ENCODE peak calls at places on chromosomes 16 and 17, in ten cellular contexts. M, C, H, V, X, U, Q, A, O and R are unnamed samples.

GRCh38 chr16:89722392-89723278 is 1.3 kb downstream of the ZNF276 start:
- DNase-seq in M (no peak), C (no peak), H (peak), V (no peak), X (peak), U (peak), Q (peak), A (no peak), O (peak), R (peak)

GRCh38 chr17:17841620-17842025 is 4.8 kb upstream of the SREBF1 start:
- DNase-seq in M (no peak), C (no peak), H (no peak), V (no peak), X (no peak), U (peak), Q (no peak), A (peak), O (no peak), R (peak)

GRCh38 chr16:57534881-57535658 is 1.3 kb downstream of the CCDC102A start:
- DNase-seq in M (no peak), C (peak), H (no peak), V (no peak), X (no peak), U (no peak), Q (peak), A (no peak), O (no peak), R (no peak)

GRCh38 chr16:3074860-3075545 is 9.6 kb downstream of the IL32 start:
- DNase-seq in M (no peak), C (no peak), H (peak), V (peak), X (no peak), U (peak), Q (no peak), A (no peak), O (no peak), R (no peak)

GRCh38 chr17:42679001-42679491 is 2.3 kb upstream of the PLEKHH3 start:
- DNase-seq in M (no peak), C (no peak), H (no peak), V (peak), X (peak), U (peak), Q (peak), A (peak), O (peak), R (peak)

GRCh38 chr16:23391381-23392222 is 61.4 kb downstream of the COG7 start:
- DNase-seq in M (no peak), C (peak), H (no peak), V (no peak), X (no peak), U (no peak), Q (no peak), A (no peak), O (no peak), R (no peak)

GRCh38 chr17:16968786-16969185 is 3.1 kb downstream of the TNFRSF13B start:
- DNase-seq in M (no peak), C (no peak), H (no peak), V (no peak), X (no peak), U (no peak), Q (no peak), A (no peak), O (no peak), R (no peak)

GRCh38 chr17:81524865-81525159 is 3.4 kb upstream of the FSCN2 start:
- DNase-seq in M (no peak), C (no peak), H (no peak), V (no peak), X (no peak), U (no peak), Q (no peak), A (no peak), O (no peak), R (no peak)

GRCh38 chr17:28474035-28474640 is 694 bp downstream of the SLC13A2 start:
- DNase-seq in M (no peak), C (no peak), H (no peak), V (no peak), X (no peak), U (no peak), Q (no peak), A (no peak), O (no peak), R (no peak)

GRCh38 chr17:65048441-65048840 is 8.1 kb downstream of the GNA13 start:
- DNase-seq in M (no peak), C (no peak), H (no peak), V (no peak), X (no peak), U (no peak), Q (no peak), A (no peak), O (no peak), R (no peak)

GRCh38 chr17:38654411-38655398 is 20.1 kb downstream of the EPOP start:
- DNase-seq in M (no peak), C (no peak), H (no peak), V (no peak), X (no peak), U (no peak), Q (no peak), A (no peak), O (no peak), R (no peak)

GRCh38 chr17:79048826-79049755 is 25.1 kb downstream of the C1QTNF1 start:
- DNase-seq in M (no peak), C (no peak), H (no peak), V (no peak), X (no peak), U (no peak), Q (no peak), A (no peak), O (no peak), R (no peak)

GRCh38 chr16:87715231-87715630 is 50.6 kb downstream of the KLHDC4 start:
- DNase-seq in M (no peak), C (no peak), H (no peak), V (no peak), X (no peak), U (no peak), Q (no peak), A (no peak), O (no peak), R (no peak)

GRCh38 chr17:83058478-83059167 is 20.8 kb upstream of the METRNL start:
- DNase-seq in M (no peak), C (no peak), H (no peak), V (no peak), X (peak), U (peak), Q (no peak), A (no peak), O (no peak), R (no peak)

GRCh38 chr17:15239471-15239870 is 25.7 kb downstream of the PMP22 start:
- DNase-seq in M (no peak), C (no peak), H (no peak), V (no peak), X (no peak), U (no peak), Q (no peak), A (no peak), O (no peak), R (no peak)

GRCh38 chr17:8080208-8080798 is 7.2 kb downstream of the ALOX12B start:
- DNase-seq in M (no peak), C (no peak), H (no peak), V (no peak), X (no peak), U (no peak), Q (no peak), A (no peak), O (no peak), R (no peak)

GRCh38 chr16:67977469-67978227 is 2.7 kb downstream of the DPEP3 start:
- DNase-seq in M (no peak), C (no peak), H (no peak), V (no peak), X (no peak), U (no peak), Q (no peak), A (no peak), O (no peak), R (no peak)

GRCh38 chr17:52762147-52762793 is 603.8 kb upstream of the CA10 start:
- DNase-seq in M (no peak), C (peak), H (no peak), V (no peak), X (no peak), U (peak), Q (no peak), A (no peak), O (no peak), R (peak)

GRCh38 chr16:7209598-7209997 is 123.0 kb upstream of the RBFOX1 start:
- DNase-seq in M (no peak), C (no peak), H (no peak), V (no peak), X (no peak), U (no peak), Q (no peak), A (no peak), O (peak), R (peak)

GRCh38 chr17:7572338-7572587 is 7.2 kb upstream of the CD68 start:
- DNase-seq in M (no peak), C (no peak), H (no peak), V (no peak), X (no peak), U (no peak), Q (no peak), A (no peak), O (no peak), R (no peak)

GRCh38 chr17:50719924-50720805 is 762 bp downstream of the LUC7L3 start:
- DNase-seq in M (no peak), C (no peak), H (no peak), V (no peak), X (no peak), U (no peak), Q (no peak), A (no peak), O (no peak), R (no peak)

GRCh38 chr17:21512307-21513011 is 136.3 kb downstream of the KCNJ12 start:
- DNase-seq in M (no peak), C (no peak), H (no peak), V (no peak), X (no peak), U (no peak), Q (no peak), A (no peak), O (no peak), R (no peak)

GRCh38 chr17:2233441-2233947 is 70.1 kb downstream of the SMG6 start:
- DNase-seq in M (no peak), C (peak), H (no peak), V (no peak), X (no peak), U (peak), Q (peak), A (no peak), O (no peak), R (no peak)

GRCh38 chr16:79296491-79296890 is 304.0 kb downstream of the MAF start:
- DNase-seq in M (no peak), C (no peak), H (no peak), V (no peak), X (no peak), U (no peak), Q (no peak), A (no peak), O (no peak), R (no peak)

GRCh38 chr16:79297297-79297696 is 303.2 kb downstream of the MAF start:
- DNase-seq in M (no peak), C (no peak), H (no peak), V (no peak), X (no peak), U (no peak), Q (no peak), A (no peak), O (no peak), R (no peak)

GRCh38 chr16:79299154-79299799 is 301.3 kb downstream of the MAF start:
- DNase-seq in M (no peak), C (no peak), H (no peak), V (no peak), X (peak), U (no peak), Q (no peak), A (no peak), O (no peak), R (no peak)

GRCh38 chr16:79297805-79298204 is 302.7 kb downstream of the MAF start:
- DNase-seq in M (no peak), C (no peak), H (no peak), V (no peak), X (peak), U (no peak), Q (no peak), A (no peak), O (no peak), R (no peak)

GRCh38 chr16:79298476-79299153 is 301.9 kb downstream of the MAF start:
- DNase-seq in M (no peak), C (no peak), H (no peak), V (no peak), X (no peak), U (no peak), Q (no peak), A (no peak), O (no peak), R (no peak)
- H3K27ac ChIP-seq in M (peak), C (no peak), H (no peak), V (no peak), X (peak), U (no peak), Q (no peak), A (no peak), O (no peak), R (no peak)

GRCh38 chr17:35315971-35316370 is 57.5 kb downstream of the SLFN11 start:
- DNase-seq in M (no peak), C (no peak), H (no peak), V (no peak), X (no peak), U (no peak), Q (no peak), A (no peak), O (no peak), R (no peak)

GRCh38 chr17:35315283-35315682 is 58.1 kb downstream of the SLFN11 start:
- DNase-seq in M (no peak), C (no peak), H (no peak), V (no peak), X (no peak), U (peak), Q (peak), A (no peak), O (peak), R (no peak)

GRCh38 chr17:35313875-35314409 is 59.5 kb downstream of the SLFN11 start:
- DNase-seq in M (no peak), C (no peak), H (no peak), V (no peak), X (no peak), U (peak), Q (peak), A (no peak), O (no peak), R (peak)

GRCh38 chr17:35312790-35313711 is 60.4 kb downstream of the SLFN11 start:
- DNase-seq in M (no peak), C (no peak), H (peak), V (peak), X (peak), U (peak), Q (peak), A (peak), O (peak), R (peak)

DNA sequence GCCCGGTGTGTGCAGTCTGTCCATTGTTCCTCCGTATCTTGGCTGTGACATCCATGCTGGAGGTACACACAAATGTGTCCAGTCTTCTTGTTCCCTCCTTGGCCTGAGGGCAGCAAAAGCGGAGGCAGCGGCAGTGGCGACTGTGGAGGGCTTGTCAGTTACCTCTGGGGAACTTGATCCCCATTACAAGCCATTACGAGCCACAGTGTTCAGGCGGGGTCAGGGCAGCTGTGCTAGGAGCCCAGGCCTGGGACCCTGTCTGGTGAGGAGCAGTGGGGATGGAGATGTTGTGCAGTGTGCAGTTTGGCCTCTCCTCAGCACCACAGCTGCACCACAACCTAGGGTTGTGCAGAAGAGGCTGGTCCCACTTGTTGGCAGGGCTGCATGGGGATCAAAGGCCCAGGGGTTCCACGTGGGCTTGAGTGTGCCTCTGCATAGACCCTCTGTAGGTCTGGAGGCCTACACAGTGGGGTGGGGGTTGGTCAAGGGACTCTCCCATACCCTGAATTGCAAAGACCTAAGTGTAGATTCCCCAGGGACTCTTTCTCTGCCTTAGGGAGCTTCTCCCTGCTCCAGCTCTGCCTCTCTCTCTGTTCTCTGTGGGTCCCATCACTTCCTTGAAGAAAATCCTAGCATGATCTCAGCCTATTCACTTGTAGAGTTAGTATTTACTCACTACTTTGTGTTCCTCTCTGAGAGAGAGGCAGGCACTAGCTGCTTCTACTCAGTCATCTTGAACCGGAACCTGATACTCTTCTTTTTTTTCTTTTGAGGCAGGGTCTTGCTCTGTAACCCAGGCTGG is 58.8 kb downstream of the SLFN11 start:
- DNase-seq in M (no peak), C (no peak), H (no peak), V (no peak), X (no peak), U (no peak), Q (peak), A (no peak), O (no peak), R (peak)
- H3K27ac ChIP-seq in M (no peak), C (no peak), H (no peak), V (no peak), X (no peak), U (peak), Q (peak), A (no peak), O (no peak), R (no peak)

GRCh38 chr17:57902800-57903759 is 52.1 kb downstream of the CUEDC1 start:
- DNase-seq in M (no peak), C (peak), H (no peak), V (peak), X (no peak), U (peak), Q (peak), A (no peak), O (peak), R (no peak)
- H3K27ac ChIP-seq in M (no peak), C (peak), H (no peak), V (peak), X (no peak), U (peak), Q (peak), A (no peak), O (peak), R (no peak)

GRCh38 chr17:74215332-74215727 is 2.0 kb downstream of the TTYH2 start:
- DNase-seq in M (no peak), C (no peak), H (no peak), V (peak), X (no peak), U (peak), Q (no peak), A (no peak), O (no peak), R (no peak)
- H3K27ac ChIP-seq in M (no peak), C (peak), H (no peak), V (no peak), X (no peak), U (peak), Q (no peak), A (no peak), O (no peak), R (no peak)